ENCODE peak calls at places on chromosomes 6 and 20, in ten cellular contexts. One of them, this sample, is unnamed.

GRCh38 chr20:699811-700338 is 24.3 kb upstream of the SCRT2 start:
- DNase-seq in uterus: no peak
- DNase-seq in heart left ventricle: peak; percentile 68
- DNase-seq in right atrium auricular region: no peak
- DNase-seq in stomach: peak; percentile 78
- DNase-seq in neural progenitor cell: peak; percentile 55
- DNase-seq in heart right ventricle: peak; percentile 83
- DNase-seq in IMR-90: no peak
- DNase-seq in A549: no peak
- DNase-seq in Panc1: no peak
- DNase-seq in this sample: no peak

GRCh38 chr6:134938896-134939295 is 11.0 kb downstream of the ALDH8A1 start:
- DNase-seq in uterus: no peak
- DNase-seq in heart left ventricle: no peak
- DNase-seq in right atrium auricular region: no peak
- DNase-seq in stomach: no peak
- DNase-seq in neural progenitor cell: no peak
- DNase-seq in heart right ventricle: no peak
- DNase-seq in IMR-90: peak; percentile 72
- DNase-seq in A549: no peak
- DNase-seq in Panc1: no peak
- DNase-seq in this sample: no peak

GRCh38 chr20:46897471-46897870 is 2.8 kb downstream of the EYA2 start:
- DNase-seq in uterus: no peak
- DNase-seq in heart left ventricle: no peak
- DNase-seq in right atrium auricular region: no peak
- DNase-seq in stomach: no peak
- DNase-seq in neural progenitor cell: no peak
- DNase-seq in heart right ventricle: no peak
- DNase-seq in IMR-90: no peak
- DNase-seq in A549: no peak
- DNase-seq in Panc1: no peak
- DNase-seq in this sample: no peak

GRCh38 chr20:61864481-61864880 is 201.2 kb downstream of the TAF4 start:
- DNase-seq in uterus: no peak
- DNase-seq in heart left ventricle: no peak
- DNase-seq in right atrium auricular region: no peak
- DNase-seq in stomach: no peak
- DNase-seq in neural progenitor cell: no peak
- DNase-seq in heart right ventricle: no peak
- DNase-seq in IMR-90: no peak
- DNase-seq in A549: no peak
- DNase-seq in Panc1: no peak
- DNase-seq in this sample: no peak

GRCh38 chr20:62162765-62163484 is 19.4 kb downstream of the SS18L1 start:
- DNase-seq in uterus: no peak
- DNase-seq in heart left ventricle: no peak
- DNase-seq in right atrium auricular region: no peak
- DNase-seq in stomach: no peak
- DNase-seq in neural progenitor cell: no peak
- DNase-seq in heart right ventricle: no peak
- DNase-seq in IMR-90: no peak
- DNase-seq in A549: no peak
- DNase-seq in Panc1: no peak
- DNase-seq in this sample: no peak

GRCh38 chr6:10962673-10963072 is 75.8 kb downstream of the SYCP2L start:
- DNase-seq in uterus: no peak
- DNase-seq in heart left ventricle: no peak
- DNase-seq in right atrium auricular region: no peak
- DNase-seq in stomach: no peak
- DNase-seq in neural progenitor cell: no peak
- DNase-seq in heart right ventricle: no peak
- DNase-seq in IMR-90: peak; percentile 95
- DNase-seq in A549: no peak
- DNase-seq in Panc1: no peak
- DNase-seq in this sample: no peak

GRCh38 chr6:154509421-154510143 is 903 bp downstream of the CNKSR3 start:
- DNase-seq in uterus: peak; percentile 29
- DNase-seq in heart left ventricle: peak; percentile 23
- DNase-seq in right atrium auricular region: peak; percentile 61
- DNase-seq in stomach: peak; percentile 37
- DNase-seq in neural progenitor cell: peak; percentile 52
- DNase-seq in heart right ventricle: peak; percentile 35
- DNase-seq in IMR-90: no peak
- DNase-seq in A549: no peak
- DNase-seq in Panc1: no peak
- DNase-seq in this sample: peak; percentile 31

GRCh38 chr6:32944265-32944664 is 3.4 kb upstream of the HLA-DMB start:
- DNase-seq in uterus: no peak
- DNase-seq in heart left ventricle: no peak
- DNase-seq in right atrium auricular region: no peak
- DNase-seq in stomach: peak; percentile 45
- DNase-seq in neural progenitor cell: no peak
- DNase-seq in heart right ventricle: no peak
- DNase-seq in IMR-90: no peak
- DNase-seq in A549: no peak
- DNase-seq in Panc1: no peak
- DNase-seq in this sample: no peak

GRCh38 chr6:9523462-9523861 is 891.4 kb downstream of the TFAP2A start:
- DNase-seq in uterus: no peak
- DNase-seq in heart left ventricle: no peak
- DNase-seq in right atrium auricular region: no peak
- DNase-seq in stomach: no peak
- DNase-seq in neural progenitor cell: no peak
- DNase-seq in heart right ventricle: no peak
- DNase-seq in IMR-90: peak; percentile 96
- DNase-seq in A549: peak; percentile 19
- DNase-seq in Panc1: no peak
- DNase-seq in this sample: peak; percentile 30

GRCh38 chr20:60210779-60211617 is 252.8 kb downstream of the CDH26 start:
- DNase-seq in uterus: no peak
- DNase-seq in heart left ventricle: peak; percentile 46
- DNase-seq in right atrium auricular region: peak; percentile 67
- DNase-seq in stomach: peak; percentile 71
- DNase-seq in neural progenitor cell: peak; percentile 79
- DNase-seq in heart right ventricle: peak; percentile 69
- DNase-seq in IMR-90: peak; percentile 60
- DNase-seq in A549: peak; percentile 49
- DNase-seq in Panc1: peak; percentile 30
- DNase-seq in this sample: peak; percentile 90

GRCh38 chr6:108968325-108968724 is 120.1 kb downstream of the ARMC2 start:
- DNase-seq in uterus: no peak
- DNase-seq in heart left ventricle: no peak
- DNase-seq in right atrium auricular region: no peak
- DNase-seq in stomach: no peak
- DNase-seq in neural progenitor cell: no peak
- DNase-seq in heart right ventricle: no peak
- DNase-seq in IMR-90: no peak
- DNase-seq in A549: no peak
- DNase-seq in Panc1: no peak
- DNase-seq in this sample: no peak

GRCh38 chr6:15522026-15522425 is 140.8 kb downstream of the DTNBP1 start:
- DNase-seq in uterus: peak; percentile 8
- DNase-seq in heart left ventricle: no peak
- DNase-seq in right atrium auricular region: no peak
- DNase-seq in stomach: no peak
- DNase-seq in neural progenitor cell: no peak
- DNase-seq in heart right ventricle: no peak
- DNase-seq in IMR-90: no peak
- DNase-seq in A549: no peak
- DNase-seq in Panc1: no peak
- DNase-seq in this sample: no peak

GRCh38 chr6:27894839-27895762 is 17.1 kb downstream of the OR2B2 start:
- DNase-seq in uterus: peak; percentile 68
- DNase-seq in heart left ventricle: peak; percentile 60
- DNase-seq in right atrium auricular region: no peak
- DNase-seq in stomach: peak; percentile 49
- DNase-seq in neural progenitor cell: peak; percentile 79
- DNase-seq in heart right ventricle: no peak
- DNase-seq in IMR-90: peak; percentile 88
- DNase-seq in A549: peak; percentile 83
- DNase-seq in Panc1: peak; percentile 71
- DNase-seq in this sample: peak; percentile 79

GRCh38 chr6:28980797-28981390 is 24.2 kb downstream of the ZNF311 start:
- DNase-seq in uterus: peak; percentile 74
- DNase-seq in heart left ventricle: peak; percentile 27
- DNase-seq in right atrium auricular region: peak; percentile 69
- DNase-seq in stomach: no peak
- DNase-seq in neural progenitor cell: peak; percentile 92
- DNase-seq in heart right ventricle: no peak
- DNase-seq in IMR-90: peak; percentile 77
- DNase-seq in A549: peak; percentile 86
- DNase-seq in Panc1: no peak
- DNase-seq in this sample: peak; percentile 32

GRCh38 chr6:52788478-52788877 is 15.1 kb downstream of the GSTA1 start:
- DNase-seq in uterus: no peak
- DNase-seq in heart left ventricle: no peak
- DNase-seq in right atrium auricular region: no peak
- DNase-seq in stomach: no peak
- DNase-seq in neural progenitor cell: no peak
- DNase-seq in heart right ventricle: no peak
- DNase-seq in IMR-90: peak; percentile 6
- DNase-seq in A549: peak; percentile 20
- DNase-seq in Panc1: no peak
- DNase-seq in this sample: no peak

GRCh38 chr6:111406200-111406711 is 76.8 kb downstream of the REV3L start:
- DNase-seq in uterus: no peak
- DNase-seq in heart left ventricle: no peak
- DNase-seq in right atrium auricular region: no peak
- DNase-seq in stomach: no peak
- DNase-seq in neural progenitor cell: no peak
- DNase-seq in heart right ventricle: no peak
- DNase-seq in IMR-90: no peak
- DNase-seq in A549: no peak
- DNase-seq in Panc1: no peak
- DNase-seq in this sample: no peak
- H3K27ac ChIP-seq in uterus: no peak overlapping the region
- H3K27ac ChIP-seq in heart left ventricle: peak overlapping the region; percentile 31
- H3K27ac ChIP-seq in right atrium auricular region: no peak overlapping the region
- H3K27ac ChIP-seq in stomach: peak overlapping the region; percentile 31
- H3K27ac ChIP-seq in neural progenitor cell: no peak overlapping the region
- H3K27ac ChIP-seq in heart right ventricle: peak overlapping the region; percentile 26
- H3K27ac ChIP-seq in IMR-90: no peak overlapping the region
- H3K27ac ChIP-seq in A549: no peak overlapping the region
- H3K27ac ChIP-seq in Panc1: no peak overlapping the region
- H3K27ac ChIP-seq in this sample: no peak overlapping the region

DNA sequence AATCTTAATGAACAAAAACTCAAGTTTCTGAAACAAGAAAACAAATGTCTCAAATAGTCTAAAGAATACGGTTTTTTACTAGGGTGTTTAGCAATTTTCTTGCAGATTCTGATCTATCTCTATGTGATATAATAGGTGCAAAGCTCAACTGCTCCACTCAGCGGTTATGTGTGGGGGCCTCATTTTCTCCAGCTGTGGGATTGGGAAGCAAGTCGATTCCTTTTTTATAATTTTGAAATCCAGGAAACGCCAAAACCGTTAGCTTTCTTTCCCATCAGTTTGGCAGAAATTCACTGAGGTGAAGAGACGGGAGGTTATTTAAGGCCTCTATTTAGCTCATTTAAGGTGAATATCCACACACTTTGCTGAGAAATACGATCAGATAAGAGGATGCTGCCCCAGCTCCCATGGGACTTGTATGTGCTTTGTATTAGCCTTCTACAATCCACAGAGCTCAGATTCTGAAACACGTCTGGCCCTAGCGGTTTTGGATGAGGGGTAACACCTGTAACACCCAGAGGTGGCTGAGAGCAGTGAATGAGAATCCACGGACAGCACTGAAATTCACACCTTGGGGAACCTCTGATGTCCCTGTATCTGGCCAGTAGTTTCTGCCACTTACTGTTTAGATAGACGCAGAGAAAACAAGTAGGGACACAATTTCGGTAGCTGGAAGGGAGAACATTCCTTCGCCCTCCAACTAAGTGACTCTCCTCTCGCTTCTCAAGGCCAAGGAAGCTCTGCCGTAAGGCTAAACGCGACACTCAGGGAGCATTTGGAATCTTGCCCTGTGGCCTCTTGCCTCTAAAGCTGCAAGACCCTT is 6.6 kb upstream of the BCAS4 start:
- DNase-seq in uterus: peak; percentile 69
- DNase-seq in heart left ventricle: no peak
- DNase-seq in right atrium auricular region: no peak
- DNase-seq in stomach: no peak
- DNase-seq in neural progenitor cell: no peak
- DNase-seq in heart right ventricle: no peak
- DNase-seq in IMR-90: peak; percentile 68
- DNase-seq in A549: peak; percentile 90
- DNase-seq in Panc1: peak; percentile 81
- DNase-seq in this sample: peak; percentile 73
- TF ChIP-seq CTCF in uterus: peak; percentile 35
- TF ChIP-seq CTCF in heart left ventricle: peak; percentile 42
- TF ChIP-seq CTCF in right atrium auricular region: peak; percentile 41
- TF ChIP-seq CTCF in stomach: no peak
- TF ChIP-seq CTCF in neural progenitor cell: peak; percentile 44
- TF ChIP-seq CTCF in heart right ventricle: peak; percentile 24
- TF ChIP-seq CTCF in IMR-90: peak; percentile 63
- TF ChIP-seq CTCF in A549: peak; percentile 97
- TF ChIP-seq CTCF in Panc1: peak; percentile 90
- TF ChIP-seq CTCF in this sample: peak; percentile 66

GRCh38 chr20:8646716-8647115 is 422.2 kb upstream of the PLCB4 start:
- DNase-seq in uterus: no peak
- DNase-seq in heart left ventricle: no peak
- DNase-seq in right atrium auricular region: no peak
- DNase-seq in stomach: no peak
- DNase-seq in neural progenitor cell: no peak
- DNase-seq in heart right ventricle: no peak
- DNase-seq in IMR-90: peak; percentile 83
- DNase-seq in A549: no peak
- DNase-seq in Panc1: no peak
- DNase-seq in this sample: peak; percentile 8
- H3K27ac ChIP-seq in uterus: peak overlapping the region; percentile 7
- H3K27ac ChIP-seq in heart left ventricle: peak overlapping the region; percentile 62
- H3K27ac ChIP-seq in right atrium auricular region: peak overlapping the region; percentile 72
- H3K27ac ChIP-seq in stomach: peak overlapping the region; percentile 10
- H3K27ac ChIP-seq in neural progenitor cell: no peak overlapping the region
- H3K27ac ChIP-seq in heart right ventricle: peak overlapping the region; percentile 74
- H3K27ac ChIP-seq in IMR-90: no peak overlapping the region
- H3K27ac ChIP-seq in A549: no peak overlapping the region
- H3K27ac ChIP-seq in Panc1: no peak overlapping the region
- H3K27ac ChIP-seq in this sample: no peak overlapping the region

DNA sequence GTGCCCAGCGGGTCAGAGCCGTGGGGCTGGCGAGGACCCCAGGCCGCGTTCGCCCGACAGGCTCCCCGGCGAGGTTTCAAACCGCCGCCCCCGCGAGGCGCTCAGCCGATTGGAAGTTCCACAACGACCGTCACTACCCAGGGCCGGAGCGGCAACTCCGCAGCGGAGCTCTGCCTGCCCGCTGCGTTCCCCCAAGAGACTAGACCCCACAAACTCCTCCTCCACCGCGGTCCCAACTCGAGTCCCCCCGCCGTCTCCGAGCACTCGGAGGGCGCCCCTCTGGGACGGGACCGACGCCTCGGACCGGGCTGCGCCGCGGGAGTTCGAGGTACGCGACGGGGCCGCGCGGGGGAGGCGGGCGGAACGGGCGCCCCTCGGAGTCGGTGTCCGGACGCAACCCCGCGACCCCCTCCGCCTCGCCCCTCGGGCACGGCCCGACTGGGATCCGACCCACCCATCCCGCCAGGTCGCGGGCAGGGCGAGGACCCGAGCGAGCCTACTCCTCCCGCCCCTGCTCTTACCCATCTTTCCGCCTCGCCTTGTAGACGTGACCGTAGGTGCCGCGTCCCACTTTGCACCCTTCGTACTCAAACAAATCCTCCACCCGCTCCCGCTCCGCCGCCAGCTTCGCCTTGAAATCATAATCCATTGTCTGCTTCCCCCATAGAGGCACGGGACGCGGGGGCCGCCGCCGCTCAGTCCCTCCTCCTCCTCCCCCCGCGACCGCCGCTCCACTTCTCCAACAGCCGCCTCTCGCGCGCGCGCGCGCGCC is 595 bp downstream of the CDK19 start:
- DNase-seq in uterus: peak; percentile 35
- DNase-seq in heart left ventricle: peak; percentile 57
- DNase-seq in right atrium auricular region: no peak
- DNase-seq in stomach: peak; percentile 63
- DNase-seq in neural progenitor cell: peak; percentile 66
- DNase-seq in heart right ventricle: peak; percentile 65
- DNase-seq in IMR-90: peak; percentile 45
- DNase-seq in A549: peak; percentile 36
- DNase-seq in Panc1: no peak
- DNase-seq in this sample: peak; percentile 30
- TF ChIP-seq CTCF in uterus: no peak
- TF ChIP-seq CTCF in heart left ventricle: no peak
- TF ChIP-seq CTCF in right atrium auricular region: no peak
- TF ChIP-seq CTCF in stomach: no peak
- TF ChIP-seq CTCF in neural progenitor cell: no peak
- TF ChIP-seq CTCF in heart right ventricle: no peak
- TF ChIP-seq CTCF in IMR-90: no peak
- TF ChIP-seq CTCF in A549: no peak
- TF ChIP-seq CTCF in Panc1: no peak
- TF ChIP-seq CTCF in this sample: no peak

This sample was measured in RWPE1.